ENCODE peak calls at places on chromosome X, in four cellular contexts. One of them, this sample, is unnamed.
A peak's percentile ranks its signal among the peaks of the same experiment; 100 is the strongest.

GRCh38 chrX:79036152-79036551 is 91.0 kb downstream of the P2RY10 start:
- DNase-seq in esophagus muscularis mucosa: no peak
- DNase-seq in H1: no peak
- DNase-seq in gastrocnemius medialis: no peak
- DNase-seq in this sample: no peak

GRCh38 chrX:1493877-1494510 is 41.3 kb upstream of the ASMTL start:
- DNase-seq in H1: peak; percentile 59
- DNase-seq in esophagus muscularis mucosa: no peak
- DNase-seq in gastrocnemius medialis: no peak
- DNase-seq in this sample: peak; percentile 79

GRCh38 chrX:662126-662525 is 31.5 kb downstream of the SHOX start:
- DNase-seq in esophagus muscularis mucosa: no peak
- DNase-seq in H1: no peak
- DNase-seq in gastrocnemius medialis: no peak
- DNase-seq in this sample: no peak

GRCh38 chrX:45794323-45794994 is 593.8 kb upstream of the DIPK2B start:
- DNase-seq in esophagus muscularis mucosa: no peak
- DNase-seq in H1: no peak
- DNase-seq in gastrocnemius medialis: no peak
- DNase-seq in this sample: no peak

GRCh38 chrX:6778547-6779231 is 243.8 kb upstream of the VCX3A start:
- DNase-seq in gastrocnemius medialis: no peak
- DNase-seq in esophagus muscularis mucosa: no peak
- DNase-seq in H1: peak; percentile 45
- DNase-seq in this sample: no peak

GRCh38 chrX:103211012-103211715 is 3.7 kb upstream of the BEX4 start:
- DNase-seq in H1: no peak
- DNase-seq in esophagus muscularis mucosa: no peak
- DNase-seq in gastrocnemius medialis: no peak
- DNase-seq in this sample: peak; percentile 31

GRCh38 chrX:115344885-115345653 is 55.6 kb downstream of the LUZP4 start:
- DNase-seq in H1: no peak
- DNase-seq in gastrocnemius medialis: peak; percentile 43
- DNase-seq in esophagus muscularis mucosa: peak; percentile 93
- DNase-seq in this sample: peak; percentile 96

GRCh38 chrX:15696516-15696915 is 31.9 kb upstream of the CLTRN start:
- DNase-seq in H1: no peak
- DNase-seq in esophagus muscularis mucosa: no peak
- DNase-seq in gastrocnemius medialis: no peak
- DNase-seq in this sample: no peak

GRCh38 chrX:54180403-54180802 is 2.7 kb downstream of the FAM120C start:
- DNase-seq in gastrocnemius medialis: no peak
- DNase-seq in H1: no peak
- DNase-seq in esophagus muscularis mucosa: no peak
- DNase-seq in this sample: no peak

GRCh38 chrX:101407167-101407747 is 468 bp downstream of the GLA start:
- DNase-seq in H1: peak; percentile 43
- DNase-seq in esophagus muscularis mucosa: no peak
- DNase-seq in gastrocnemius medialis: no peak
- DNase-seq in this sample: no peak

GRCh38 chrX:40468033-40468979 is 112.5 kb upstream of the ATP6AP2 start:
- DNase-seq in esophagus muscularis mucosa: no peak
- DNase-seq in H1: no peak
- DNase-seq in gastrocnemius medialis: no peak
- DNase-seq in this sample: no peak

GRCh38 chrX:17700976-17701375 is 36.3 kb upstream of the SCML1 start:
- DNase-seq in H1: no peak
- DNase-seq in esophagus muscularis mucosa: no peak
- DNase-seq in gastrocnemius medialis: no peak
- DNase-seq in this sample: no peak

GRCh38 chrX:134457708-134458107 is 2.3 kb upstream of the HPRT1 start:
- DNase-seq in H1: no peak
- DNase-seq in gastrocnemius medialis: no peak
- DNase-seq in esophagus muscularis mucosa: no peak
- DNase-seq in this sample: no peak

GRCh38 chrX:133586443-133586842 is 171.2 kb upstream of the GPC4 start:
- DNase-seq in esophagus muscularis mucosa: no peak
- DNase-seq in gastrocnemius medialis: no peak
- DNase-seq in H1: no peak
- DNase-seq in this sample: no peak

GRCh38 chrX:19888419-19888879 is 1.0 kb upstream of the SH3KBP1 start:
- DNase-seq in esophagus muscularis mucosa: no peak
- DNase-seq in gastrocnemius medialis: no peak
- DNase-seq in H1: no peak
- DNase-seq in this sample: peak; percentile 21

DNA sequence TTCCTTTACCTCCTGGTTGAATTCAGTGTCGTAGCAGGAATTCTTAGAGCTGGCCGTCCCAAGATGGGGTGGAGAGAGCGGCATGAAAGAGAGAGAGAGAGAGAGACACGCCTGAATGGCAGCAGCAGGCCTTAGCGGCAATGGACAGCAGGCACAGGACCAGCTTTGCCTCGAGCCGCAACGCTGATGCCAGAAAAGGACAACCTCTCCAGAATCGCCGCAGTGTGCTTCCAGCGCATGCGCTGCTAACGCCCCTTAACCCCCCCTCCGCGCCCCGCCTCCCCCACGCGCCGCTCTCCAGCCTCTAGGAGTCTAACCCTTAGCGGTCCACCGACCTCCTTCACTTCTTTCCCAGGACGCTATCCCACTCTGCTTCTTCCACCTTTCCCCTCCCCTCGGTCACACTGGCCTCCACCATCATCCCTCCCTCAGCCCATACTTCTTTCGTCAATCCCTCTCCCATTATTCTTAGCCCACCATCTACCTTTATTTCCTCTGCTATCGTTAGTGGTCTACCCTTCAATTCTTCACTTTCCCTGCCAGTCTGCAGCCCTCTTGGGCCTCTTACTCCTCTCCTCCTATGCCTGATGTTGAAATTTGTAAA is 10.5 kb upstream of the ZCCHC13 start:
- DNase-seq in gastrocnemius medialis: peak; percentile 69
- DNase-seq in H1: peak; percentile 63
- DNase-seq in esophagus muscularis mucosa: peak; percentile 92
- DNase-seq in this sample: peak; percentile 95
- TF ChIP-seq POLR2A in gastrocnemius medialis: peak; percentile 55
- TF ChIP-seq POLR2A in H1: no peak
- TF ChIP-seq POLR2A in esophagus muscularis mucosa: no peak
- TF ChIP-seq POLR2A in this sample: no peak

GRCh38 chrX:30275498-30275897 is 28.6 kb downstream of the MAGEB1 start:
- DNase-seq in esophagus muscularis mucosa: no peak
- DNase-seq in H1: no peak
- DNase-seq in gastrocnemius medialis: no peak
- DNase-seq in this sample: no peak
- TF ChIP-seq CTCF in esophagus muscularis mucosa: no peak
- TF ChIP-seq CTCF in H1: peak; percentile 16
- TF ChIP-seq CTCF in gastrocnemius medialis: no peak
- TF ChIP-seq CTCF in this sample: no peak

DNA sequence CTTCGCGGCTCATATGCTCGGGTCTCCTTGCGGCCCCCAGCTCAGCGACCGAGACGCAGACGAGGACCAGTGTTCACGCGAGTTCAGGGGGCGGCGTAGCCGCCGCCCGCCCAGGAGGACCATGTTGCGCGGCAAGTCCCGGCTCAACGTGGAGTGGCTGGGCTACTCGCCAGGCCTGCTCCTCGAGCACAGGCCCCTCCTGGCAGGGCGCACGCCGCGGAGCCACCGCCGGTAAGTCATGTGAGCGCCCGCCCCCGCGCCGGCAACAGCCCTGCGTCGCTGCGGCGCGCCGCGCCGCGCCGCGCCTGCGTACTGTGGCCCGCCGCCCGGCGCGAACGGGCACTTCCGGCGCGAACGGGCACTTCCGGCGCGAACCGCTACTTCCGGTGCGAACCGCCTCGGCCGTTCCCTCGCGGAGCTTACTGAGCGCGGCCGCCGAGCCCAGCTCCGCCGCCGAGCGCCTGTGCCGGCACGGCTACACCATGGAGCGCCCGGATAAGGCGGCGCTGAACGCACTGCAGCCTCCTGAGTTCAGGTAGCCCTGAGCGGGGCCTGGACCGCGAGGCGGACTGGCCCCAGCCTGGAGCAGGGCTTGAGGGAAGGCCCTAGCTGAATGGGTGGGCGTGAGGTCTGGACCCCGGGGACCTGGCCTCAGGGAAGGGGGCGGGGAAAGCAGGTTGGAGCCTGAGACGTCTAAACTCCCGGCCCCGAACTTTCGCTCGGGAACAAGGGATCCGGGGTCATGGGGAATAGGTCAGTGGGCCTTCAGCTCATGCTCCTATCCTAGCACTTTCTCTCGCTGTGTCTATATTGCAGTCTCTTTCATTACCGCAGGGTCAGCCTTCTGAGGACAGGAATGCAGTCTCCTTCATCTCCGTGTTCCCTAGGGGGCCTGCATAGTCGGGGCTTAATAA is at the start of gene VMA21:
- DNase-seq in H1: peak; percentile 68
- DNase-seq in gastrocnemius medialis: peak; percentile 61
- DNase-seq in esophagus muscularis mucosa: peak; percentile 92
- DNase-seq in this sample: peak; percentile 69
- TF ChIP-seq POLR2A in H1: peak; percentile 57
- TF ChIP-seq POLR2A in gastrocnemius medialis: peak; percentile 66
- TF ChIP-seq POLR2A in esophagus muscularis mucosa: no peak
- TF ChIP-seq POLR2A in this sample: no peak

DNA sequence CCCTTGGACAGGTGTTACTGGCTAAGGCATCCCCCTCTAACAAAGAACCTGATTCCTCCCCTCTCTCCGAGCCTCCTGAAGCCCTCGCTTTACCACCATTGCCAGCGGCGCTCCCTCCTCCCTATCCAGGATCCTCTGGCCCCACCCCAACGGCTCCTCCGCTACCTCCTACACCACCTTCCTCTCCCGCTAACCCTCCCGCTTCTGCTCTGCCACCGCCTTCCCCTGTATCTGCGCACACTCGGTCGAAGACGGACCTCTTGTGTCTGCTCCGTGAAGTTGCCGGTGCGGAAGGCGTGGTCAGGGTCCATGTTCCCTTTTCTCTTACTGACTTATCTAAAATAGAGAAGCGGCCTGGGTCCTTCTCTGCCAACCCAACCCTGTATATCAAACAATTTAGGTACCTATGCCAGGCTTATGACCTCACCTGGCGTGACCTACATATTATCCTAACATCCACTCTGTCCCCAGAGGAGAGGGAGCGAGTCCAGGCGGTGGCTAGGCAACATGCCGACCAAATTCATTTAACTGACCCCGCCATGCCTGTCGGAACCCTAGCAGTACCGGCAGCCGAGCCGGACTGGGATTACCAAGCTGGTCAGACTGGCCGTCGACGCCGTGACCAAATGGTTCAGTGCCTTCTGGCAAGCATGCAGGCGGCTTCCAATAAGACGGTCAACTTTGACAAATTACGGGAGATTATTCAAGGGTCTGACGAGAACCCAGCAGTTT is 958.9 kb downstream of the RPA4 start:
- DNase-seq in gastrocnemius medialis: no peak
- DNase-seq in esophagus muscularis mucosa: no peak
- DNase-seq in H1: no peak
- DNase-seq in this sample: no peak
- TF ChIP-seq CTCF in gastrocnemius medialis: no peak
- TF ChIP-seq CTCF in esophagus muscularis mucosa: no peak
- TF ChIP-seq CTCF in H1: no peak
- TF ChIP-seq CTCF in this sample: no peak

GRCh38 chrX:24925430-24925829 is 90.3 kb downstream of the ARX start:
- DNase-seq in gastrocnemius medialis: no peak
- DNase-seq in esophagus muscularis mucosa: no peak
- DNase-seq in H1: no peak
- DNase-seq in this sample: no peak

GRCh38 chrX:24928114-24928513 is 87.7 kb downstream of the ARX start:
- DNase-seq in gastrocnemius medialis: no peak
- DNase-seq in esophagus muscularis mucosa: no peak
- DNase-seq in H1: no peak
- DNase-seq in this sample: no peak

DNA sequence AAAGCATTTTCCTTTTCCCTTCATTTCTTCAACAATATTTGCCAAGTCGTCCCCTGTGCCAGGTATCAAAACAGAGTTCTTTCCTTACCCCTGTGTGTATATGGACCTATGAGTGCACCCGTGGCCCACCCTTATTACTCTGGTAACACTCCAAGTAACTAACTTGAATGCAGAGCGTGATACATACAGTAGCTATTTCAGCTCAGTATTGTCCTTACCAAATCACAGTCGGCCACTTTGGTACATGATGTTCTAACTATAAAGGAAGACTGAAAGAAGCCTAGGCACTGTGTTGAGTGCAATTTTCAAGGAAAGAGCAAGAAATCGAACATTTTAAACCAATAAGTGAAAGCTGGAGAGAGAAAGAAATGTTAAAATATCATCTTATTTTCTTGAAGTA is 88.4 kb downstream of the ARX start:
- DNase-seq in H1: no peak
- DNase-seq in esophagus muscularis mucosa: no peak
- DNase-seq in gastrocnemius medialis: no peak
- DNase-seq in this sample: no peak
- TF ChIP-seq POLR2A in H1: no peak
- TF ChIP-seq POLR2A in esophagus muscularis mucosa: no peak
- TF ChIP-seq POLR2A in gastrocnemius medialis: no peak
- TF ChIP-seq POLR2A in this sample: no peak

This sample was measured in lower leg skin.